ENCODE peak calls at places on chromosomes 11 and 22, in five cellular contexts. T, V, Y, F and S are unnamed samples.

GRCh38 chr11:33690290-33691050 is 10.2 kb downstream of the C11orf91 start:
- DNase-seq in V (peak; percentile 86), Y (no peak), T (peak; percentile 97), F (no peak), S (no peak)

GRCh38 chr11:75141166-75141565 is 9.7 kb upstream of the SLCO2B1 start:
- DNase-seq in V (no peak), F (no peak), Y (no peak), T (no peak), S (no peak)

GRCh38 chr11:114061053-114062049 is 1.8 kb downstream of the ZBTB16 start:
- DNase-seq in F (no peak), Y (peak; percentile 33), T (no peak), V (no peak), S (no peak)

GRCh38 chr11:59776210-59777066 is 21.3 kb downstream of the STX3 start:
- DNase-seq in V (no peak), T (peak; percentile 99), Y (no peak), F (no peak), S (no peak)

GRCh38 chr11:120198403-120198786 is 12.4 kb upstream of the OAF start:
- DNase-seq in F (no peak), T (no peak), V (no peak), Y (no peak), S (no peak)

GRCh38 chr22:11253000-11253511 is 4274.9 kb upstream of the OR11H1 start:
- DNase-seq in F (no peak), T (peak; percentile 1), Y (no peak), V (peak; percentile 52), S (no peak)

GRCh38 chr11:27228232-27228631 is 134.8 kb downstream of the CCDC34 start:
- DNase-seq in Y (no peak), T (no peak), V (no peak), F (no peak), S (no peak)

GRCh38 chr22:37560682-37561208 is 465 bp downstream of the CDC42EP1 start:
- DNase-seq in T (peak; percentile 27), F (no peak), V (peak; percentile 81), Y (peak; percentile 49), S (no peak)

GRCh38 chr11:122642472-122642922 is 13.0 kb upstream of the UBASH3B start:
- DNase-seq in F (no peak), T (peak; percentile 98), Y (no peak), V (no peak), S (no peak)

GRCh38 chr11:84290647-84291046 is 1004.5 kb upstream of the CCDC90B start:
- DNase-seq in Y (no peak), V (no peak), T (no peak), F (no peak), S (no peak)

GRCh38 chr22:36419912-36420882 is 32.4 kb upstream of the MYH9 start:
- DNase-seq in V (no peak), T (no peak), Y (no peak), F (no peak), S (no peak)

GRCh38 chr11:35919244-35919643 is 24.6 kb upstream of the LDLRAD3 start:
- DNase-seq in Y (no peak), F (no peak), T (peak; percentile 51), V (no peak), S (no peak)

GRCh38 chr11:122628691-122629555 is 26.6 kb upstream of the UBASH3B start:
- DNase-seq in F (peak; percentile 42), V (no peak), T (peak; percentile 94), Y (peak; percentile 78), S (peak; percentile 63)

GRCh38 chr11:9681583-9682372 is 17.9 kb downstream of the SWAP70 start:
- DNase-seq in T (no peak), F (no peak), V (no peak), Y (no peak), S (no peak)

GRCh38 chr11:2806351-2807058 is 79.1 kb downstream of the CDKN1C start:
- DNase-seq in Y (no peak), V (peak; percentile 67), F (no peak), T (no peak), S (no peak)

GRCh38 chr11:104700609-104701008 is 197.7 kb downstream of the CASP12 start:
- DNase-seq in T (no peak), Y (no peak), V (no peak), F (no peak), S (no peak)

GRCh38 chr11:18203723-18204122 is 31.1 kb downstream of the MRGPRX4 start:
- DNase-seq in F (no peak), T (peak; percentile 12), Y (peak; percentile 69), V (no peak), S (peak; percentile 15)

GRCh38 chr22:50584106-50585096 is 1.8 kb upstream of the CHKB start:
- DNase-seq in V (no peak), T (no peak), Y (no peak), F (no peak), S (no peak)

GRCh38 chr11:125082611-125083311 is 19.7 kb downstream of the SLC37A2 start:
- DNase-seq in F (no peak), Y (no peak), V (no peak), T (peak; percentile 94), S (no peak)

GRCh38 chr22:22995166-22995565 is 75.2 kb upstream of the GNAZ start:
- DNase-seq in V (no peak), T (no peak), F (no peak), Y (no peak), S (no peak)

GRCh38 chr22:41598081-41598480 is 8.4 kb upstream of the PMM1 start:
- DNase-seq in F (no peak), V (no peak), T (peak; percentile 40), Y (no peak), S (no peak)

GRCh38 chr22:31295831-31296230 is 3.5 kb upstream of the PIK3IP1 start:
- DNase-seq in Y (no peak), V (no peak), T (no peak), F (no peak), S (no peak)

GRCh38 chr22:37169947-37170688 is 17.9 kb downstream of the C1QTNF6 start:
- DNase-seq in T (no peak), F (no peak), Y (no peak), V (peak; percentile 50), S (no peak)